ENCODE peak calls at places on chromosomes 3 and 15, in five cellular contexts. One of them, this sample, is unnamed.

GRCh38 chr3:146543461-146544012 is 870 bp downstream of the PLSCR1 start:
- DNase-seq in Right ventricle myocardium superior: no peak
- DNase-seq in SK-N-SH: no peak
- DNase-seq in RPMI8226: peak; percentile 21
- DNase-seq in GM12892: peak; percentile 2
- DNase-seq in this sample: peak; percentile 38

GRCh38 chr15:45640610-45641009 is 5.8 kb downstream of the SQOR start:
- DNase-seq in Right ventricle myocardium superior: no peak
- DNase-seq in SK-N-SH: no peak
- DNase-seq in RPMI8226: no peak
- DNase-seq in GM12892: no peak
- DNase-seq in this sample: no peak

GRCh38 chr3:14306167-14306566 is 96.2 kb upstream of the SLC6A6 start:
- DNase-seq in Right ventricle myocardium superior: no peak
- DNase-seq in SK-N-SH: no peak
- DNase-seq in RPMI8226: peak; percentile 51
- DNase-seq in GM12892: no peak
- DNase-seq in this sample: no peak

GRCh38 chr3:12708584-12709192 is 44.8 kb upstream of the RAF1 start:
- DNase-seq in Right ventricle myocardium superior: peak; percentile 54
- DNase-seq in SK-N-SH: no peak
- DNase-seq in RPMI8226: no peak
- DNase-seq in GM12892: no peak
- DNase-seq in this sample: no peak

GRCh38 chr15:81418891-81419290 is 44.9 kb upstream of the TMC3 start:
- DNase-seq in Right ventricle myocardium superior: no peak
- DNase-seq in SK-N-SH: no peak
- DNase-seq in RPMI8226: no peak
- DNase-seq in GM12892: no peak
- DNase-seq in this sample: no peak

GRCh38 chr3:6132684-6133432 is 728.1 kb upstream of the GRM7 start:
- DNase-seq in Right ventricle myocardium superior: no peak
- DNase-seq in SK-N-SH: no peak
- DNase-seq in RPMI8226: no peak
- DNase-seq in GM12892: no peak
- DNase-seq in this sample: no peak

GRCh38 chr15:70768247-70768883 is 5.0 kb upstream of the UACA start:
- DNase-seq in Right ventricle myocardium superior: no peak
- DNase-seq in SK-N-SH: no peak
- DNase-seq in RPMI8226: peak; percentile 23
- DNase-seq in GM12892: no peak
- DNase-seq in this sample: no peak

GRCh38 chr15:88645171-88646087 is 6.6 kb downstream of the ISG20 start:
- DNase-seq in Right ventricle myocardium superior: no peak
- DNase-seq in SK-N-SH: no peak
- DNase-seq in RPMI8226: no peak
- DNase-seq in GM12892: no peak
- DNase-seq in this sample: no peak

GRCh38 chr3:101611023-101611422 is 37.0 kb downstream of the PCNP start:
- DNase-seq in Right ventricle myocardium superior: no peak
- DNase-seq in SK-N-SH: no peak
- DNase-seq in RPMI8226: no peak
- DNase-seq in GM12892: peak; percentile 21
- DNase-seq in this sample: no peak

GRCh38 chr3:16809482-16809881 is 75.3 kb upstream of the PLCL2 start:
- DNase-seq in Right ventricle myocardium superior: no peak
- DNase-seq in SK-N-SH: no peak
- DNase-seq in RPMI8226: no peak
- DNase-seq in GM12892: no peak
- DNase-seq in this sample: no peak

GRCh38 chr15:57109005-57109404 is 190.6 kb downstream of the TCF12 start:
- DNase-seq in Right ventricle myocardium superior: no peak
- DNase-seq in SK-N-SH: no peak
- DNase-seq in RPMI8226: no peak
- DNase-seq in GM12892: no peak
- DNase-seq in this sample: no peak

GRCh38 chr15:25368855-25369254 is 70.0 kb downstream of the UBE3A start:
- DNase-seq in Right ventricle myocardium superior: no peak
- DNase-seq in SK-N-SH: no peak
- DNase-seq in RPMI8226: no peak
- DNase-seq in GM12892: no peak
- DNase-seq in this sample: no peak